ENCODE peak calls at places on chromosomes 16 and 17, in eight cellular contexts. One of them, this sample, is unnamed.

GRCh38 chr17:82338858-82339633 is 5.5 kb upstream of the SECTM1 start:
- DNase-seq in PC-3: peak; percentile 89
- DNase-seq in K562: peak; percentile 76
- DNase-seq in neural progenitor cell: peak; percentile 36
- DNase-seq in HepG2: no peak
- DNase-seq in GM23248: peak; percentile 86
- DNase-seq in fibroblast of lung: peak; percentile 60
- DNase-seq in mammary epithelial cell: peak; percentile 82
- DNase-seq in this sample: peak; percentile 77

GRCh38 chr16:8663192-8664089 is 11.0 kb upstream of the ABAT start:
- DNase-seq in PC-3: no peak
- DNase-seq in K562: no peak
- DNase-seq in neural progenitor cell: no peak
- DNase-seq in HepG2: no peak
- DNase-seq in GM23248: no peak
- DNase-seq in fibroblast of lung: no peak
- DNase-seq in mammary epithelial cell: no peak
- DNase-seq in this sample: no peak

GRCh38 chr16:24253192-24253591 is 2.9 kb upstream of the CACNG3 start:
- DNase-seq in PC-3: peak; percentile 51
- DNase-seq in K562: peak; percentile 73
- DNase-seq in neural progenitor cell: peak; percentile 83
- DNase-seq in HepG2: peak; percentile 47
- DNase-seq in GM23248: peak; percentile 55
- DNase-seq in fibroblast of lung: peak; percentile 40
- DNase-seq in mammary epithelial cell: peak; percentile 32
- DNase-seq in this sample: peak; percentile 67

GRCh38 chr17:79809530-79810137 is 12.8 kb upstream of the CBX8 start:
- DNase-seq in PC-3: no peak
- DNase-seq in K562: no peak
- DNase-seq in neural progenitor cell: peak; percentile 26
- DNase-seq in HepG2: no peak
- DNase-seq in GM23248: no peak
- DNase-seq in fibroblast of lung: no peak
- DNase-seq in mammary epithelial cell: no peak
- DNase-seq in this sample: no peak

GRCh38 chr17:13393841-13394710 is 207.7 kb downstream of the HS3ST3A1 start:
- DNase-seq in PC-3: peak; percentile 20
- DNase-seq in K562: no peak
- DNase-seq in neural progenitor cell: no peak
- DNase-seq in HepG2: no peak
- DNase-seq in GM23248: peak; percentile 97
- DNase-seq in fibroblast of lung: peak; percentile 82
- DNase-seq in mammary epithelial cell: peak; percentile 89
- DNase-seq in this sample: no peak

GRCh38 chr17:15513058-15513858 is 45.8 kb upstream of the CDRT4 start:
- DNase-seq in PC-3: no peak
- DNase-seq in K562: no peak
- DNase-seq in neural progenitor cell: no peak
- DNase-seq in HepG2: no peak
- DNase-seq in GM23248: peak; percentile 70
- DNase-seq in fibroblast of lung: peak; percentile 58
- DNase-seq in mammary epithelial cell: no peak
- DNase-seq in this sample: no peak

GRCh38 chr16:58464047-58464915 is 35.7 kb upstream of the NDRG4 start:
- DNase-seq in PC-3: peak; percentile 39
- DNase-seq in K562: no peak
- DNase-seq in neural progenitor cell: peak; percentile 71
- DNase-seq in HepG2: no peak
- DNase-seq in GM23248: peak; percentile 22
- DNase-seq in fibroblast of lung: no peak
- DNase-seq in mammary epithelial cell: peak; percentile 31
- DNase-seq in this sample: peak; percentile 59

GRCh38 chr16:85798901-85799496 is 345 bp downstream of the EMC8 start:
- DNase-seq in PC-3: no peak
- DNase-seq in K562: peak; percentile 90
- DNase-seq in neural progenitor cell: no peak
- DNase-seq in HepG2: no peak
- DNase-seq in GM23248: peak; percentile 68
- DNase-seq in fibroblast of lung: peak; percentile 17
- DNase-seq in mammary epithelial cell: peak; percentile 14
- DNase-seq in this sample: peak; percentile 50

GRCh38 chr16:81175325-81175891 is 63.1 kb upstream of the BCO1 start:
- DNase-seq in PC-3: peak; percentile 80
- DNase-seq in K562: no peak
- DNase-seq in neural progenitor cell: no peak
- DNase-seq in HepG2: peak; percentile 85
- DNase-seq in GM23248: peak; percentile 92
- DNase-seq in fibroblast of lung: peak; percentile 46
- DNase-seq in mammary epithelial cell: peak; percentile 53
- DNase-seq in this sample: no peak

GRCh38 chr16:86597880-86598606 is 19.7 kb downstream of the FOXL1 start:
- DNase-seq in PC-3: no peak
- DNase-seq in K562: peak; percentile 37
- DNase-seq in neural progenitor cell: no peak
- DNase-seq in HepG2: no peak
- DNase-seq in GM23248: no peak
- DNase-seq in fibroblast of lung: no peak
- DNase-seq in mammary epithelial cell: no peak
- DNase-seq in this sample: no peak

GRCh38 chr16:69438465-69438864 is 14.0 kb downstream of the CYB5B start:
- DNase-seq in PC-3: no peak
- DNase-seq in K562: no peak
- DNase-seq in neural progenitor cell: no peak
- DNase-seq in HepG2: no peak
- DNase-seq in GM23248: no peak
- DNase-seq in fibroblast of lung: no peak
- DNase-seq in mammary epithelial cell: no peak
- DNase-seq in this sample: no peak

GRCh38 chr16:2817496-2818277 is 650 bp downstream of the PRSS21 start:
- DNase-seq in PC-3: no peak
- DNase-seq in K562: peak; percentile 90
- DNase-seq in neural progenitor cell: no peak
- DNase-seq in HepG2: no peak
- DNase-seq in GM23248: no peak
- DNase-seq in fibroblast of lung: no peak
- DNase-seq in mammary epithelial cell: no peak
- DNase-seq in this sample: no peak

GRCh38 chr17:41835214-41835799 is 725 bp downstream of the NT5C3B start:
- DNase-seq in PC-3: no peak
- DNase-seq in K562: no peak
- DNase-seq in neural progenitor cell: peak; percentile 25
- DNase-seq in HepG2: no peak
- DNase-seq in GM23248: peak; percentile 39
- DNase-seq in fibroblast of lung: no peak
- DNase-seq in mammary epithelial cell: peak; percentile 5
- DNase-seq in this sample: no peak

GRCh38 chr16:80230328-80231117 is 310.3 kb upstream of the DYNLRB2 start:
- DNase-seq in PC-3: no peak
- DNase-seq in K562: no peak
- DNase-seq in neural progenitor cell: no peak
- DNase-seq in HepG2: no peak
- DNase-seq in GM23248: peak; percentile 9
- DNase-seq in fibroblast of lung: no peak
- DNase-seq in mammary epithelial cell: no peak
- DNase-seq in this sample: no peak

GRCh38 chr17:46809110-46809571 is 9.4 kb downstream of the WNT3 start:
- DNase-seq in PC-3: no peak
- DNase-seq in K562: peak; percentile 90
- DNase-seq in neural progenitor cell: no peak
- DNase-seq in HepG2: no peak
- DNase-seq in GM23248: no peak
- DNase-seq in fibroblast of lung: no peak
- DNase-seq in mammary epithelial cell: no peak
- DNase-seq in this sample: no peak

GRCh38 chr17:57044976-57045867 is 39.8 kb upstream of the AKAP1 start:
- DNase-seq in PC-3: no peak
- DNase-seq in K562: no peak
- DNase-seq in neural progenitor cell: no peak
- DNase-seq in HepG2: no peak
- DNase-seq in GM23248: peak; percentile 5
- DNase-seq in fibroblast of lung: no peak
- DNase-seq in mammary epithelial cell: no peak
- DNase-seq in this sample: no peak

GRCh38 chr17:29567362-29568330 is 809 bp upstream of the ABHD15 start:
- DNase-seq in PC-3: peak; percentile 47
- DNase-seq in K562: peak; percentile 81
- DNase-seq in neural progenitor cell: peak; percentile 84
- DNase-seq in HepG2: peak; percentile 47
- DNase-seq in GM23248: peak; percentile 73
- DNase-seq in fibroblast of lung: peak; percentile 35
- DNase-seq in mammary epithelial cell: peak; percentile 59
- DNase-seq in this sample: peak; percentile 80
- TF ChIP-seq EZH2 in PC-3: no peak
- TF ChIP-seq EZH2 in K562: no peak
- TF ChIP-seq EZH2 in neural progenitor cell: no peak
- TF ChIP-seq EZH2 in HepG2: no peak
- TF ChIP-seq EZH2 in GM23248: no peak
- TF ChIP-seq EZH2 in fibroblast of lung: no peak
- TF ChIP-seq EZH2 in mammary epithelial cell: no peak
- TF ChIP-seq EZH2 in this sample: no peak

GRCh38 chr17:4023220-4023619 is 59.0 kb upstream of the ATP2A3 start:
- DNase-seq in PC-3: no peak
- DNase-seq in K562: no peak
- DNase-seq in neural progenitor cell: no peak
- DNase-seq in HepG2: peak; percentile 24
- DNase-seq in GM23248: no peak
- DNase-seq in fibroblast of lung: no peak
- DNase-seq in mammary epithelial cell: no peak
- DNase-seq in this sample: no peak

GRCh38 chr17:4032245-4032644 is 68.0 kb upstream of the ATP2A3 start:
- DNase-seq in PC-3: no peak
- DNase-seq in K562: no peak
- DNase-seq in neural progenitor cell: no peak
- DNase-seq in HepG2: no peak
- DNase-seq in GM23248: no peak
- DNase-seq in fibroblast of lung: no peak
- DNase-seq in mammary epithelial cell: no peak
- DNase-seq in this sample: no peak

GRCh38 chr17:4028436-4028835 is 64.2 kb upstream of the ATP2A3 start:
- DNase-seq in PC-3: no peak
- DNase-seq in K562: no peak
- DNase-seq in neural progenitor cell: no peak
- DNase-seq in HepG2: no peak
- DNase-seq in GM23248: no peak
- DNase-seq in fibroblast of lung: no peak
- DNase-seq in mammary epithelial cell: no peak
- DNase-seq in this sample: no peak

GRCh38 chr17:4026255-4026654 is 62.0 kb upstream of the ATP2A3 start:
- DNase-seq in PC-3: no peak
- DNase-seq in K562: no peak
- DNase-seq in neural progenitor cell: no peak
- DNase-seq in HepG2: no peak
- DNase-seq in GM23248: no peak
- DNase-seq in fibroblast of lung: no peak
- DNase-seq in mammary epithelial cell: no peak
- DNase-seq in this sample: no peak
- H3K9me3 ChIP-seq in PC-3: peaks cover 7% of the 10 kb centered on the region
- H3K9me3 ChIP-seq in K562: peaks cover 11% of the 10 kb centered on the region
- H3K9me3 ChIP-seq in neural progenitor cell: peaks cover 5% of the 10 kb centered on the region
- H3K9me3 ChIP-seq in HepG2: peaks cover 15% of the 10 kb centered on the region
- H3K9me3 ChIP-seq in GM23248: peaks cover 4% of the 10 kb centered on the region
- H3K9me3 ChIP-seq in fibroblast of lung: no peaks in the 10 kb centered on the region
- H3K9me3 ChIP-seq in mammary epithelial cell: peaks cover 32% of the 10 kb centered on the region
- H3K9me3 ChIP-seq in this sample: peaks cover 41% of the 10 kb centered on the region

GRCh38 chr16:28984091-28984490 is 761 bp upstream of the LAT start:
- DNase-seq in PC-3: no peak
- DNase-seq in K562: no peak
- DNase-seq in neural progenitor cell: no peak
- DNase-seq in HepG2: no peak
- DNase-seq in GM23248: no peak
- DNase-seq in fibroblast of lung: no peak
- DNase-seq in mammary epithelial cell: no peak
- DNase-seq in this sample: no peak
- H3K4me2 ChIP-seq in PC-3: no peak overlapping the region
- H3K4me2 ChIP-seq in K562: no peak overlapping the region
- H3K4me2 ChIP-seq in neural progenitor cell: no peak overlapping the region
- H3K4me2 ChIP-seq in HepG2: no peak overlapping the region
- H3K4me2 ChIP-seq in GM23248: no peak overlapping the region
- H3K4me2 ChIP-seq in fibroblast of lung: no peak overlapping the region
- H3K4me2 ChIP-seq in mammary epithelial cell: no peak overlapping the region
- H3K4me2 ChIP-seq in this sample: no peak overlapping the region

GRCh38 chr17:49907279-49907678 is 59.4 kb upstream of the TAC4 start:
- DNase-seq in PC-3: no peak
- DNase-seq in K562: no peak
- DNase-seq in neural progenitor cell: no peak
- DNase-seq in HepG2: no peak
- DNase-seq in GM23248: no peak
- DNase-seq in fibroblast of lung: no peak
- DNase-seq in mammary epithelial cell: no peak
- DNase-seq in this sample: no peak

GRCh38 chr17:49910858-49911204 is 58.2 kb upstream of the DLX4 start:
- DNase-seq in PC-3: no peak
- DNase-seq in K562: no peak
- DNase-seq in neural progenitor cell: no peak
- DNase-seq in HepG2: no peak
- DNase-seq in GM23248: no peak
- DNase-seq in fibroblast of lung: no peak
- DNase-seq in mammary epithelial cell: no peak
- DNase-seq in this sample: no peak

GRCh38 chr17:49908782-49909714 is 59.9 kb upstream of the DLX4 start:
- DNase-seq in PC-3: no peak
- DNase-seq in K562: no peak
- DNase-seq in neural progenitor cell: no peak
- DNase-seq in HepG2: no peak
- DNase-seq in GM23248: no peak
- DNase-seq in fibroblast of lung: no peak
- DNase-seq in mammary epithelial cell: no peak
- DNase-seq in this sample: no peak

GRCh38 chr17:49913226-49914095 is 55.5 kb upstream of the DLX4 start:
- DNase-seq in PC-3: peak; percentile 75
- DNase-seq in K562: peak; percentile 71
- DNase-seq in neural progenitor cell: no peak
- DNase-seq in HepG2: no peak
- DNase-seq in GM23248: peak; percentile 87
- DNase-seq in fibroblast of lung: no peak
- DNase-seq in mammary epithelial cell: peak; percentile 42
- DNase-seq in this sample: no peak

DNA sequence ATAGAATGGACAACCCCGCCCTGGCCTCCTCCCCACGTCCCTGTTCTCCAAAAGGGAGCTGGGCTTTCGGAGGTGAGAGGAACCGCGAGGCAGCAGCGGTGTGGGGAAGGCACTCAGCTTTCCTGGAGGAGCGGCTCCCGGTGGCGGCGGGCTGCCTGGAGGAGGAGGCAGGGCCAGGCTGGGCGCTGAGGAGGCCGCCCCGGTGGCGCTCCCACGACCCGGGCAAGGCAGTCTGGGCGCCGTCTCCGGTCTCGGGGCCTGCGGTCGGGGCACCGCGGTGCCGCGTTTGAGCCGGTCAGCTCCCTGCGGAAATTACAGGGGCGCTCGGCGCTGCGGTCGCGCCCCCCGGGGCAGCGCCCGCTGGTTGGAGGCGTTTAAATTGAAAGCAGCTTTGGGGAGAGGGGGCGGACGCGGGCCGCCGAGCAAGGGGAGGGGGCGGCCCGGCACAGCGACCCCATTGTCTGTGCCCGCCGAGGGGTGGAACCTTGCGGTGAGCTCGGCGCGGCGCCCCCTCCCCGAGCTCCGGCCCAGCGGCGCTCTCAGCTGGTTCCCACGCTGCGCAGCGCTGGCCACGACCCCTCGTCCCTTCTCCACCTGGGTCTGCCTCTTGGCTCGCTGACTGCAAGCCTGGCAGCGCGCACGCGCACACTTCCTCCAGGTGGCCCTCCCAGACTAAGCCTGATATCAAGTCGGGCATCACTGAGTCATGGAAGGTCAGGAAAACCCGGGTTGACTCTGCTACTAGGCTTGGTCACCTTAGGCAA is 58.7 kb upstream of the DLX4 start:
- DNase-seq in PC-3: peak; percentile 79
- DNase-seq in K562: peak; percentile 35
- DNase-seq in neural progenitor cell: peak; percentile 71
- DNase-seq in HepG2: no peak
- DNase-seq in GM23248: peak; percentile 67
- DNase-seq in fibroblast of lung: no peak
- DNase-seq in mammary epithelial cell: peak; percentile 80
- DNase-seq in this sample: peak; percentile 84
- TF ChIP-seq EZH2 in PC-3: no peak
- TF ChIP-seq EZH2 in K562: no peak
- TF ChIP-seq EZH2 in neural progenitor cell: peak; percentile 80
- TF ChIP-seq EZH2 in HepG2: no peak
- TF ChIP-seq EZH2 in GM23248: no peak
- TF ChIP-seq EZH2 in fibroblast of lung: peak; percentile 88
- TF ChIP-seq EZH2 in mammary epithelial cell: peak; percentile 58
- TF ChIP-seq EZH2 in this sample: peak; percentile 75